ENCODE peak calls at places on chromosomes 1 and 21, in seven cellular contexts. One of them, this sample, is unnamed.

GRCh38 chr1:2300004-2300771 is 72.1 kb downstream of the SKI start:
- DNase-seq in IMR-90: no peak
- DNase-seq in neuronal stem cell: no peak
- DNase-seq in mesenchymal stem cell: no peak
- DNase-seq in mesendoderm: peak
- DNase-seq in trophoblast cell: no peak
- DNase-seq in H1: no peak
- DNase-seq in this sample: no peak

GRCh38 chr1:156860639-156861423 is at the start of gene NTRK1:
- DNase-seq in IMR-90: no peak
- DNase-seq in neuronal stem cell: no peak
- DNase-seq in mesenchymal stem cell: peak
- DNase-seq in mesendoderm: peak
- DNase-seq in trophoblast cell: no peak
- DNase-seq in H1: no peak
- DNase-seq in this sample: peak

GRCh38 chr1:47663286-47663685 is 225.4 kb downstream of the FOXD2 start:
- DNase-seq in IMR-90: no peak
- DNase-seq in neuronal stem cell: no peak
- DNase-seq in mesenchymal stem cell: no peak
- DNase-seq in mesendoderm: no peak
- DNase-seq in trophoblast cell: no peak
- DNase-seq in H1: no peak
- DNase-seq in this sample: peak

GRCh38 chr21:38761531-38761930 is 44.2 kb upstream of the ETS2 start:
- DNase-seq in IMR-90: no peak
- DNase-seq in neuronal stem cell: no peak
- DNase-seq in mesenchymal stem cell: peak
- DNase-seq in mesendoderm: no peak
- DNase-seq in trophoblast cell: no peak
- DNase-seq in H1: no peak
- DNase-seq in this sample: no peak

GRCh38 chr1:66271216-66271903 is 262.6 kb upstream of the SGIP1 start:
- DNase-seq in IMR-90: peak
- DNase-seq in neuronal stem cell: peak
- DNase-seq in mesenchymal stem cell: peak
- DNase-seq in mesendoderm: peak
- DNase-seq in trophoblast cell: peak
- DNase-seq in H1: peak
- DNase-seq in this sample: peak

GRCh38 chr1:14476170-14476955 is 122.1 kb upstream of the KAZN start:
- DNase-seq in IMR-90: peak
- DNase-seq in neuronal stem cell: no peak
- DNase-seq in mesenchymal stem cell: no peak
- DNase-seq in mesendoderm: peak
- DNase-seq in trophoblast cell: no peak
- DNase-seq in H1: no peak
- DNase-seq in this sample: no peak

GRCh38 chr1:205714190-205714905 is 34.0 kb upstream of the SLC45A3 start:
- DNase-seq in IMR-90: peak
- DNase-seq in neuronal stem cell: no peak
- DNase-seq in mesenchymal stem cell: peak
- DNase-seq in mesendoderm: no peak
- DNase-seq in trophoblast cell: peak
- DNase-seq in H1: no peak
- DNase-seq in this sample: no peak

GRCh38 chr1:40932004-40932403 is 47.5 kb upstream of the CTPS1 start:
- DNase-seq in IMR-90: no peak
- DNase-seq in neuronal stem cell: no peak
- DNase-seq in mesenchymal stem cell: no peak
- DNase-seq in mesendoderm: no peak
- DNase-seq in trophoblast cell: peak
- DNase-seq in H1: no peak
- DNase-seq in this sample: no peak

GRCh38 chr1:230458509-230458908 is 32.4 kb upstream of the PGBD5 start:
- DNase-seq in IMR-90: no peak
- DNase-seq in neuronal stem cell: no peak
- DNase-seq in mesenchymal stem cell: peak
- DNase-seq in mesendoderm: no peak
- DNase-seq in trophoblast cell: peak
- DNase-seq in H1: no peak
- DNase-seq in this sample: no peak

GRCh38 chr1:210438928-210439841 is 110.5 kb downstream of the HHAT start:
- DNase-seq in IMR-90: peak
- DNase-seq in neuronal stem cell: no peak
- DNase-seq in mesenchymal stem cell: peak
- DNase-seq in mesendoderm: peak
- DNase-seq in trophoblast cell: peak
- DNase-seq in H1: no peak
- DNase-seq in this sample: no peak

GRCh38 chr1:204446413-204447111 is 34.9 kb upstream of the PPP1R15B start:
- DNase-seq in IMR-90: peak
- DNase-seq in neuronal stem cell: peak
- DNase-seq in mesenchymal stem cell: peak
- DNase-seq in mesendoderm: peak
- DNase-seq in trophoblast cell: peak
- DNase-seq in H1: peak
- DNase-seq in this sample: peak

DNA sequence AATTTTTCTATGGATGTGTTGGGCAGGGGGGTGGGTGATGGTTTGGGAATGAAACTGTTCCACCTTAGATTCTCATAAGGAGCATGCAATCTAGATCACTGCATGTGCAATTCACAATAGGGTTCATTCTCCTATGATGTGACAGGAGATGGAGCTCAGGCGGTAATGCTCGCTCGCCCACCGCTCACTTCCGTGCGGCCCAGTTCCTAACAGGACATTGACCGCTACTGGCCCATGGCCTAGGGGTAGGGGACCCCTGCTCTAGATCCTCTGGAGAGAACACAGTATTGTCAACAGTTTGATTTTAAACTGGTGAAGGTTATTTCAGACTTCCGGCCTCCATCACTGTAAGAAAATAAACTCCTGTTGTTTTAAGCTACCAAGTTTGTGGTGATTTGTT is 55.0 kb upstream of the USH2A start:
- DNase-seq in IMR-90: no peak
- DNase-seq in neuronal stem cell: no peak
- DNase-seq in mesenchymal stem cell: no peak
- DNase-seq in mesendoderm: no peak
- DNase-seq in trophoblast cell: no peak
- DNase-seq in H1: no peak
- DNase-seq in this sample: no peak
- H3K4ac ChIP-seq in IMR-90: no peak
- H3K4ac ChIP-seq in neuronal stem cell: no peak
- H3K4ac ChIP-seq in mesenchymal stem cell: no peak
- H3K4ac ChIP-seq in mesendoderm: no peak
- H3K4ac ChIP-seq in trophoblast cell: no peak
- H3K4ac ChIP-seq in H1: no peak
- H3K4ac ChIP-seq in this sample: no peak

GRCh38 chr1:167221126-167221803 is 579 bp downstream of the POU2F1 start:
- DNase-seq in IMR-90: no peak
- DNase-seq in neuronal stem cell: peak
- DNase-seq in mesenchymal stem cell: no peak
- DNase-seq in mesendoderm: no peak
- DNase-seq in trophoblast cell: peak
- DNase-seq in H1: no peak
- DNase-seq in this sample: peak
- H3K23ac ChIP-seq in IMR-90: no peak
- H3K23ac ChIP-seq in neuronal stem cell: peak
- H3K23ac ChIP-seq in mesenchymal stem cell: no peak
- H3K23ac ChIP-seq in mesendoderm: no peak
- H3K23ac ChIP-seq in trophoblast cell: no peak
- H3K23ac ChIP-seq in H1: no peak
- H3K23ac ChIP-seq in this sample: no peak

GRCh38 chr1:18668750-18669404 is 38.2 kb downstream of the PAX7 start:
- DNase-seq in IMR-90: no peak
- DNase-seq in neuronal stem cell: no peak
- DNase-seq in mesenchymal stem cell: no peak
- DNase-seq in mesendoderm: no peak
- DNase-seq in trophoblast cell: no peak
- DNase-seq in H1: no peak
- DNase-seq in this sample: no peak

GRCh38 chr1:18667333-18667732 is 36.7 kb downstream of the PAX7 start:
- DNase-seq in IMR-90: no peak
- DNase-seq in neuronal stem cell: no peak
- DNase-seq in mesenchymal stem cell: no peak
- DNase-seq in mesendoderm: no peak
- DNase-seq in trophoblast cell: no peak
- DNase-seq in H1: no peak
- DNase-seq in this sample: no peak

GRCh38 chr1:18668051-18668450 is 37.4 kb downstream of the PAX7 start:
- DNase-seq in IMR-90: no peak
- DNase-seq in neuronal stem cell: no peak
- DNase-seq in mesenchymal stem cell: no peak
- DNase-seq in mesendoderm: no peak
- DNase-seq in trophoblast cell: no peak
- DNase-seq in H1: no peak
- DNase-seq in this sample: no peak

GRCh38 chr1:18670267-18670910 is 39.7 kb downstream of the PAX7 start:
- DNase-seq in IMR-90: no peak
- DNase-seq in neuronal stem cell: no peak
- DNase-seq in mesenchymal stem cell: no peak
- DNase-seq in mesendoderm: no peak
- DNase-seq in trophoblast cell: no peak
- DNase-seq in H1: no peak
- DNase-seq in this sample: no peak

GRCh38 chr1:18666317-18666920 is 35.8 kb downstream of the PAX7 start:
- DNase-seq in IMR-90: no peak
- DNase-seq in neuronal stem cell: no peak
- DNase-seq in mesenchymal stem cell: no peak
- DNase-seq in mesendoderm: no peak
- DNase-seq in trophoblast cell: no peak
- DNase-seq in H1: no peak
- DNase-seq in this sample: no peak
- H3K4ac ChIP-seq in IMR-90: no peak
- H3K4ac ChIP-seq in neuronal stem cell: no peak
- H3K4ac ChIP-seq in mesenchymal stem cell: no peak
- H3K4ac ChIP-seq in mesendoderm: no peak
- H3K4ac ChIP-seq in trophoblast cell: no peak
- H3K4ac ChIP-seq in H1: no peak
- H3K4ac ChIP-seq in this sample: no peak

GRCh38 chr1:95686217-95686616 is 452.2 kb downstream of the RWDD3 start:
- DNase-seq in IMR-90: no peak
- DNase-seq in neuronal stem cell: no peak
- DNase-seq in mesenchymal stem cell: no peak
- DNase-seq in mesendoderm: no peak
- DNase-seq in trophoblast cell: no peak
- DNase-seq in H1: no peak
- DNase-seq in this sample: no peak
- H3K23ac ChIP-seq in IMR-90: no peak
- H3K23ac ChIP-seq in neuronal stem cell: no peak
- H3K23ac ChIP-seq in mesenchymal stem cell: no peak
- H3K23ac ChIP-seq in mesendoderm: no peak
- H3K23ac ChIP-seq in trophoblast cell: no peak
- H3K23ac ChIP-seq in H1: no peak
- H3K23ac ChIP-seq in this sample: no peak

This sample was measured in H9.